ENCODE peak calls at places on chromosomes 16 and 17, in seven cellular contexts. G is tibial nerve, Q is NCI-H1436, X is amniotic stem cell, E is mesenchymal stem cell, F is NCI-H460, U is NCI-H510A treated with DMSO at 0.1 percent for 48 hours. W is an unnamed sample.

GRCh38 chr17:80457236-80457856 is 19.1 kb downstream of the NPTX1 start:
- DNase-seq in G (no peak), Q (no peak), X (no peak), E (no peak), F (no peak), U (no peak), W (no peak)

GRCh38 chr16:67212766-67213165 is 13.8 kb downstream of the ELMO3 start:
- DNase-seq in G (no peak), Q (no peak), X (no peak), E (no peak), F (no peak), U (no peak), W (no peak)

GRCh38 chr17:3723556-3724372 is at the start of gene HASPIN:
- DNase-seq in G (peak; percentile 76), Q (peak; percentile 88), X (peak; percentile 81), E (peak; percentile 88), F (peak; percentile 90), U (peak; percentile 67), W (peak; percentile 77)

GRCh38 chr17:38617074-38617860 is 11.5 kb upstream of the SRCIN1 start:
- DNase-seq in G (no peak), Q (no peak), X (no peak), E (no peak), F (no peak), U (peak; percentile 56), W (no peak)

GRCh38 chr16:23757116-23757515 is 2.3 kb downstream of the CHP2 start:
- DNase-seq in G (no peak), Q (no peak), X (no peak), E (no peak), F (no peak), U (no peak), W (no peak)

GRCh38 chr16:81921415-81921814 is 89.9 kb downstream of the SDR42E1 start:
- DNase-seq in G (no peak), Q (no peak), X (no peak), E (no peak), F (no peak), U (no peak), W (no peak)

GRCh38 chr16:9260665-9261064 is 169.2 kb downstream of the HAPSTR1 start:
- DNase-seq in G (no peak), Q (no peak), X (no peak), E (no peak), F (no peak), U (peak; percentile 68), W (no peak)

GRCh38 chr17:75630071-75630917 is 2.9 kb upstream of the SMIM5 start:
- DNase-seq in G (no peak), Q (no peak), X (no peak), E (no peak), F (no peak), U (no peak), W (no peak)

GRCh38 chr17:61235821-61236197 is 163.8 kb upstream of the TBX2 start:
- DNase-seq in G (no peak), Q (no peak), X (no peak), E (peak; percentile 67), F (no peak), U (no peak), W (no peak)

GRCh38 chr16:89602273-89602951 is 11.0 kb upstream of the DPEP1 start:
- DNase-seq in G (no peak), Q (no peak), X (peak; percentile 84), E (peak; percentile 91), F (peak; percentile 16), U (peak; percentile 2), W (peak; percentile 27)

GRCh38 chr17:82836823-82837357 is 2.9 kb downstream of the ZNF750 start:
- DNase-seq in G (no peak), Q (no peak), X (no peak), E (no peak), F (no peak), U (peak; percentile 72), W (peak; percentile 52)

GRCh38 chr16:30738984-30739951 is 9.0 kb upstream of the PHKG2 start:
- DNase-seq in G (no peak), Q (no peak), X (no peak), E (no peak), F (no peak), U (no peak), W (no peak)

GRCh38 chr16:72241930-72242329 is 70.0 kb upstream of the PMFBP1 start:
- DNase-seq in G (no peak), Q (peak; percentile 63), X (peak; percentile 46), E (peak; percentile 63), F (peak; percentile 40), U (peak; percentile 54), W (peak; percentile 42)

W was measured in fibroblast of the conjunctiva.